ENCODE peak calls at places on chromosomes 1 and 21, in four cellular contexts. P is fibroblast of the aortic adventitia, G is thyroid gland, B is colonic mucosa. L is an unnamed sample.

GRCh38 chr1:160069460-160070231 is at the start of gene KCNJ10:
- DNase-seq in P (no peak), G (no peak), B (no peak), L (no peak)

GRCh38 chr1:104018922-104019674 is 269.4 kb downstream of the AMY1C start:
- DNase-seq in G (no peak), B (no peak), P (no peak), L (no peak)

GRCh38 chr1:101253976-101254660 is 17.3 kb downstream of the S1PR1 start:
- DNase-seq in P (peak), G (no peak), B (no peak), L (peak)

GRCh38 chr1:242530761-242531160 is 6.3 kb upstream of the PLD5 start:
- DNase-seq in P (no peak), B (no peak), G (no peak), L (no peak)

GRCh38 chr1:67560580-67561285 is 124.3 kb upstream of the GADD45A start:
- DNase-seq in B (no peak), P (peak), G (no peak), L (peak)

GRCh38 chr1:73639494-73639893 is 558.5 kb downstream of the LRRIQ3 start:
- DNase-seq in P (no peak), B (no peak), G (no peak), L (no peak)

GRCh38 chr1:204357551-204357950 is 2.2 kb downstream of the PLEKHA6 start:
- DNase-seq in G (no peak), P (peak), B (no peak), L (peak)

GRCh38 chr1:224735159-224735558 is 119.0 kb downstream of the CNIH3 start:
- DNase-seq in P (no peak), G (no peak), B (no peak), L (no peak)

GRCh38 chr1:226633541-226634155 is 85.1 kb downstream of the STUM start:
- DNase-seq in P (no peak), B (no peak), G (no peak), L (no peak)

GRCh38 chr1:161092621-161093028 is 3.3 kb upstream of the NECTIN4 start:
- DNase-seq in P (no peak), B (no peak), G (no peak), L (no peak)

GRCh38 chr1:55179177-55179835 is 35.9 kb downstream of the USP24 start:
- DNase-seq in B (no peak), P (no peak), G (no peak), L (no peak)

GRCh38 chr1:234980657-234981396 is 147.8 kb downstream of the TOMM20 start:
- DNase-seq in G (peak), B (peak), P (peak), L (peak)
- H3K4me3 ChIP-seq in G (no peak), B (no peak), P (no peak), L (peak)

GRCh38 chr1:13826591-13826990 is 126.6 kb downstream of the PRDM2 start:
- DNase-seq in B (peak), G (no peak), P (no peak), L (no peak)
- TF ChIP-seq CTCF in B (no peak), G (no peak), P (no peak), L (no peak)

GRCh38 chr21:43930074-43930847 is 65.2 kb downstream of the AGPAT3 start:
- DNase-seq in B (no peak), P (no peak), G (no peak), L (no peak)
- H3K4me3 ChIP-seq in B (no peak), P (no peak), G (no peak), L (no peak)

GRCh38 chr21:37658994-37659458 is 257.2 kb downstream of the KCNJ6 start:
- DNase-seq in P (peak), B (no peak), G (no peak), L (peak)
- TF ChIP-seq CTCF in P (peak), B (no peak), G (no peak), L (peak)

DNA sequence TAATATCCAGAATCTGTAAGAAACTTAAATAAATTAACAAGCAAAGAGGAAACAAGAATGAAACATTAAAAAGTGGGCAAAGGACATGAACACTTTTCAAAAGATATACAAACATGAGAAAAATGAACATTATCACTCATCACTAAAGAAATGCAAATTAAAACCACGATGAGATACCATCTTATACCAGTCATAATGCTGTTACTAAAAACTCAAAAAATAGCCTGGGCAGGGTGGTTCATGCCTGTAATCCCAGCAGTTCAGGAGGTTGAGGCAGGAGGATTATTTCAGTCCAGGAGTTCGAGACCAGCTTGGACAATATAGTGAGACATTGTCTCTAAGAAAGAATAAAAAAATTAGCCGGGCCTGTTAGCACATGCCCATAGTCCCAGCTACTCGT is 6.1 kb downstream of the ZNF124 start:
- DNase-seq in B (no peak), G (no peak), P (no peak), L (no peak)
- H3K4me3 ChIP-seq in B (no peak), G (no peak), P (no peak), L (no peak)

GRCh38 chr1:233393926-233394680 is 66.6 kb downstream of the MAP3K21 start:
- DNase-seq in G (no peak), B (no peak), P (no peak), L (no peak)

GRCh38 chr1:233391338-233391737 is 63.8 kb downstream of the MAP3K21 start:
- DNase-seq in P (no peak), B (no peak), G (no peak), L (no peak)

GRCh38 chr1:233393084-233393840 is 65.7 kb downstream of the MAP3K21 start:
- DNase-seq in B (no peak), P (no peak), G (no peak), L (no peak)

GRCh38 chr1:233395852-233396646 is 68.5 kb downstream of the MAP3K21 start:
- DNase-seq in P (no peak), B (no peak), G (no peak), L (no peak)

DNA sequence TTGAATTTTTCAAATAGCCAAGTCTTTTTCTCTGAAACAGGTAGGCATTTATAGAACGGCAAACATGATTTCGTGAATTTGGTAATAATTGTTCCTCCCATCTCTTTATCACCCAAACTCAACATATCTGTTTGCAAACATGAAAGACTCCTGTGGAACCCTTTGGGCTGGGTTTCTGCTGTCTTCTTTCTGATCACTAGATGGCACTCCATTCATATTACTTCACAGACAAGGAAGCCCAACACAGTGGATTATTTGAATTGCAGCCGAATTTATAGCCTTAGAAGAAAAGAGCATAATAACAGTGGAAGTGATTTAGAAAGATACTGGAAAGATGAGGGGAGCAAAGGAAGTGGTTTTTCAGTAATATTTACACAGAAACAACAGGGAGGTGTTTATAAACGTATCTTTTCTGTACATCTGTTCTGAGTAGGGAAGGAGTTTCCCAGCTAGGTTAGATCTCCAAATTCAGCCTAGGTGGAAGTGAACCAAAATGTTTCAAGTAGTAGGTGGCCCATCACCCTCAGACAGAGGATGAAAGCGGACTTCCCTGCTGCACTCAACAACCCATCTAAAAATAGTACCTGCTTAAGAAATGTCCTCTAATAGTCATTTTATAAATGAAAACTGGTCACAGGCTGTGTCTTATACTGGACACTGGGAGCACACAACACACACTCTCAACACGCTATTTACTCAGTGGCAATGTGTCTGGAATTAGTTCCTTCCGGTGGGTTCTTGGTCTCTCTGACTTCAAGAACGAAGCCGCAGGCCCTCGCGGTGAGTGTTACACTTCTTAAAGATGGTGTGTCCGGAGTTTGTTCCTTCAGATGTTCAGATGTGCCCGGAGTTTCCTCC is 67.6 kb downstream of the MAP3K21 start:
- DNase-seq in G (peak), B (peak), P (peak), L (peak)
- TF ChIP-seq CTCF in G (peak), B (peak), P (peak), L (peak)

GRCh38 chr21:16492892-16493291 is 763.1 kb downstream of the USP25 start:
- DNase-seq in B (no peak), G (no peak), P (no peak), L (no peak)
- H3K4me3 ChIP-seq in B (no peak), G (no peak), P (no peak), L (no peak)